ENCODE peak calls at places on chromosomes 16 and 17, in five cellular contexts. D, P, I, C and Z are unnamed samples.

GRCh38 chr16:74922150-74923138 is 62.5 kb downstream of the WDR59 start:
- DNase-seq in I (no peak), P (no peak), D (peak), C (no peak), Z (no peak)

GRCh38 chr17:74386397-74386796 is 19.1 kb downstream of the GPR142 start:
- DNase-seq in C (no peak), P (no peak), D (peak), I (no peak), Z (no peak)

GRCh38 chr17:72445055-72445991 is 324.5 kb downstream of the SOX9 start:
- DNase-seq in D (no peak), P (no peak), C (no peak), I (no peak), Z (no peak)

GRCh38 chr16:2048116-2048543 is 345 bp downstream of the TSC2 start:
- DNase-seq in C (no peak), D (no peak), P (no peak), I (peak), Z (no peak)

GRCh38 chr16:27324851-27325301 is 11.1 kb downstream of the IL4R start:
- DNase-seq in I (peak), P (no peak), C (peak), D (no peak), Z (no peak)

GRCh38 chr17:81576621-81577277 is 24.6 kb upstream of the FAAP100 start:
- DNase-seq in P (no peak), I (no peak), D (peak), C (no peak), Z (no peak)

GRCh38 chr17:48155889-48156670 is 48.5 kb downstream of the SNX11 start:
- DNase-seq in P (no peak), I (peak), D (no peak), C (peak), Z (no peak)

GRCh38 chr16:17303101-17303500 is 167.7 kb downstream of the XYLT1 start:
- DNase-seq in P (no peak), I (no peak), D (no peak), C (no peak), Z (no peak)

GRCh38 chr16:57303910-57304168 is 19.4 kb upstream of the PLLP start:
- DNase-seq in P (no peak), I (no peak), C (no peak), D (no peak), Z (no peak)

GRCh38 chr17:8832711-8833352 is 33.7 kb upstream of the MFSD6L start:
- DNase-seq in I (peak), D (no peak), C (peak), P (peak), Z (no peak)

GRCh38 chr17:19336938-19337711 is 25.4 kb downstream of the B9D1 start:
- DNase-seq in D (no peak), C (peak), P (no peak), I (peak), Z (no peak)

GRCh38 chr16:87541004-87541881 is 48.4 kb upstream of the ZCCHC14 start:
- DNase-seq in C (no peak), P (no peak), I (peak), D (peak), Z (no peak)

GRCh38 chr17:7477392-7478275 is 1.8 kb downstream of the ZBTB4 start:
- DNase-seq in P (no peak), C (peak), I (peak), D (peak), Z (no peak)

GRCh38 chr17:7897773-7898172 is 9.2 kb downstream of the CHD3 start:
- DNase-seq in P (no peak), I (no peak), C (no peak), D (no peak), Z (no peak)

GRCh38 chr16:69191136-69191535 is 4.2 kb downstream of the SNTB2 start:
- DNase-seq in P (no peak), D (no peak), I (no peak), C (no peak), Z (no peak)

GRCh38 chr17:40477796-40478195 is 23.6 kb downstream of the TNS4 start:
- DNase-seq in C (no peak), D (no peak), I (no peak), P (no peak), Z (peak)

GRCh38 chr16:667780-668518 is at the start of gene RHOT2:
- DNase-seq in P (peak), C (peak), I (peak), D (peak), Z (no peak)

GRCh38 chr16:3642397-3643094 is 11.9 kb upstream of the DNASE1 start:
- DNase-seq in I (no peak), P (no peak), C (no peak), D (peak), Z (peak)

GRCh38 chr17:75875940-75876189 is 2.5 kb downstream of the TRIM47 start:
- DNase-seq in P (no peak), D (no peak), C (no peak), I (no peak), Z (no peak)

DNA sequence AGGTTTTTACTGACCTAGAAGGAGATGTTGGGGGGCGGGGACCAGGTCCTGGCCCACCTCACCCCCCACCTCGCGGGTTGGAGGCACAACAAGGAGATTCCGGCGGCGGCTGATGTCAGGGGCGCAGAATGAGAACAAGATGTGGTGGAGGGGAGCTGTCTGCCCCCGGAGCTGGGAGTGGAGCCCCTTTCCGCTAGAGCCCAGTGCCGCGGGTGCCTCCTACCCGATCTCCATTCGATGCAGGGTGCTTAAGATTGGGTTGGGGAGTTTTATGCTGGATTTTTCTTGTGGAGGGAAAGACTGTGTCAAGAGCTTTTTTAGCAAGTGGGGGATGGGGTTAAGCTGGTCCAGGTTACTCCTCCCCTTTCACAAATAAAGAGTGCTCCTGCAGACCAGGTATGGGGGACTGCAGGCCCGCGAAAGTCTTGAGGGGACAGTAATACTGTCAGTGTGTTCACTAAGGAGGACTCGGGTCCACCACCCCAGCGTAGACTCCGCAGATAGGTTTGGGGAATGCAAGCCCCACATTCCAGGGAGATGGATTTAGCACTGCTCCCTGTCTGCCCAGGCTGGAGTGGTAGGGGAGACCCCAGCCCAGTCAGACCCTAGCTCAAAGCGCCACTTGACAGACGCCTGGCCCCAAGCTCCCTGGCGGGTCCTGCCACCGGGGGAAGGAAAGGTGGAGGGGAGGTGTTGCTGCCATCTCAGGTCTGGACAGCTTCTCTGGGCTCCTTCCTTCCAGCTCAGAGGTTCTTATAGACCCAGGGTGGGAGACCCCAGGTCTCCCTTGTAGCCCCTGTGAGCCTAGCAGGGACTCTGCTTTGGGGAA is 2.0 kb downstream of the CACNA1G start:
- DNase-seq in I (no peak), C (peak), P (no peak), D (no peak), Z (no peak)
- TF ChIP-seq EZH2 in I (peak), C (peak), P (peak), D (peak), Z (peak)

GRCh38 chr17:66701462-66701861 is 133.5 kb upstream of the CACNG5 start:
- DNase-seq in I (no peak), C (no peak), P (no peak), D (no peak), Z (no peak)

GRCh38 chr17:66702106-66702936 is 132.6 kb upstream of the CACNG5 start:
- DNase-seq in D (no peak), C (no peak), I (no peak), P (no peak), Z (no peak)

GRCh38 chr17:66707051-66707450 is 127.9 kb upstream of the CACNG5 start:
- DNase-seq in C (no peak), P (no peak), I (no peak), D (no peak), Z (peak)

DNA sequence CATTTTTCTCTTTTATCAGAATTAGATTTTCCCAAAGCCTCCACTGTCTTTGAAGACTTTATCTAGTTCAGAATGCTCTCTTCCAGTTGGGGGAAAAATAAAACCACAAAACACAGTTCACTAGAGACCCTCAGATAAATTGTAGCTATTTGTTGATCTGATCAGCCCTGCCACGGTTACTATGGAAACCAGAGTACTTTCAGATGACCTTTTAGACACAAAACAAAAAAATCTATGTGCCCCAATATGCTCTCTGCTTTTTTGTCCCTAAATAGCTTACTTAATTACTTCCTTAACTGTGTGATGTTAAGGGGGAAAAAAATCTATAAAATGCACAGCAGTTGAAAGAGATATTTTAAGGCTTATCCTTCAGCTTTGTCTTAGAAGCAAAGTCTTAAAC is 130.1 kb upstream of the CACNG5 start:
- DNase-seq in I (no peak), D (no peak), P (no peak), C (no peak), Z (no peak)
- H3K4me2 ChIP-seq in I (no peak), D (no peak), P (no peak), C (no peak), Z (no peak)

GRCh38 chr16:84574191-84574590 is 43.7 kb downstream of the COTL1 start:
- DNase-seq in D (no peak), C (peak), P (no peak), I (no peak), Z (no peak)
- H3K4me3 ChIP-seq in D (no peak), C (no peak), P (no peak), I (no peak), Z (no peak)

GRCh38 chr16:85751665-85752501 is 987 bp upstream of the C16orf74 start:
- DNase-seq in I (no peak), C (no peak), P (peak), D (no peak), Z (peak)

GRCh38 chr16:85752511-85753420 is 1.9 kb upstream of the C16orf74 start:
- DNase-seq in I (peak), P (no peak), C (peak), D (no peak), Z (no peak)

GRCh38 chr16:85750827-85751641 is at the start of gene C16orf74:
- DNase-seq in I (peak), C (peak), P (no peak), D (no peak), Z (no peak)

GRCh38 chr16:85749686-85750020 is 1.2 kb downstream of the C16orf74 start:
- DNase-seq in I (no peak), C (no peak), P (no peak), D (no peak), Z (no peak)

DNA sequence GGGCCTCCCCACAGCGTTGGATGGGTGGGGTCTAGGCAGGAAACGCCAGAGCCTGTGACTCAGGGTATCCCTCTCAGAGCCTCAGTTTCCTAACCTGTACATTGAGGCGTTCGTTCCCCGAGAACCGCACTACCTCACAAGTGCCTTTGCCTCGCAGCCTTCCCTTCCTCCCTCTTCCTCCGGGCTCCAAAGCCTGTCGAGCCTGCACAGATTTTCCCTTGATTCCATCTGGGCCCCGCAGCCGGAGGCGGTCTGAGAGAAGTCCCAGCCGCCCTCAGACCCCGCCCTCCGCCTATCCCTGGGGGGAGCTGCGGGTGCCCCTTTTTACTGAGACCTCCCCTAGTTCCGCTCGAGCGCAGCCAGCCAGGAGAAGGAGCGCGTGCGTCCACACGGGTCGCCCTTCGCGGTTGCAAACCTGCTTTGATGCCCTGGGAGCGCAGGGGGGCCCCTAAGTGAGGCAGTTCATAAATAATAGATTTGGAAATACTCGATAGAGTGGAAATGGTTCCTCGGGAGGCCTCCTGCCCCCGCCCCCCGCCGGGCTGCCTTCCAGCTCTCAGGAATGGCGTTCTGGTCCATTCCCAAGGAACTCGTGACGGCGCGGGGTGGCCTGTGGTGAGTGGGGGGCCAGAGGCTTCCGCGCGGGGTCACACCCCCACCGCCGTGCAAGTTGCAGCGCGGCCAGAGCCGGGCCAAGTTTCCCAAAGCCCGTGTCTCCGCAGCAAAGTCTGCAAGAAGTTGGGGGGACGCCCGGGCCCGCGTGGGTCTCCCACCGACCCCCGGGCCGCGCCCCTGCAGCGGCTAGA is 672 bp downstream of the C16orf74 start:
- DNase-seq in P (no peak), C (peak), D (no peak), I (peak), Z (no peak)
- TF ChIP-seq EZH2 in P (peak), C (no peak), D (no peak), I (peak), Z (no peak)

DNA sequence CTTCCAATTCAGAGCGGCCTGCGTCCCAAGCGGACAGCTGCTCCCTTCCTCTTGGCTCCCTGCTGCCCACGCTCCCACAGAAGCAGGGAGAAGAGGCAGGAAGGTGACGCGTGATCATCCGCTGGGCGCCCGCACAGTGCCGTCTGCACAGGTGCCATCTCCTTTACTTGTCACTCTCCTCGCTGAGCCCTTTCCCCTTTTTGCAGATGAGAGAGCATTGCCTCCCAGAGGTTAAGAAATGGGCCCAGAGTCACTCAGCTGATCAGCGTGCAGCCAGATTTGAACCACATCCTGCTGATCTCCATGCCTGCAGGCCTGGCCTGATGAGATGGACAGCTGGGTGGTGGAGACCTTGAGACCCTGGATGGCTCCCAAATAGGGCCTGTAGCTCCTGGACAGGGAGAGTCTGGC is 299.8 kb downstream of the SEC14L1 start:
- DNase-seq in C (no peak), P (no peak), I (no peak), D (no peak), Z (no peak)
- H3K4me2 ChIP-seq in C (no peak), P (no peak), I (no peak), D (no peak), Z (no peak)

DNA sequence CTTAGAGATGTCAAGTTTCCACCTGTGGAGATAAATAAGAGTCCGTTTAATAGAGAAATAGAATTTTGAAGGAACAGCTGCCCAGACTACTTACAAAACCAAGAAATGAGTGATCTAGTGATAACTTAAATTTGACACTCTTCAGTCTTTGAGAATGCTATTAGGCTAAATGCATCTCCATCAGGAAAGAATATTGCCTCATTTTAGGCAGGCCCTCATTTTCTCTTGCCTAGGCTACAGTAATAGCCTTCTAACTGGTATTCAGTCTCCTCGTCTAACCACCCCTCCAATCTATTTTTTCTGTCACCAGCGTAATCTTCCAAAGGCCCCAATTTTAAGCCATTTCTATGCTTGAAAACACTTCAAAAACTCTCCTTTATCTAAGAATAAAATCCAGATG is 537.8 kb upstream of the CA10 start:
- DNase-seq in C (no peak), P (no peak), I (no peak), D (no peak), Z (no peak)
- H3K4me3 ChIP-seq in C (no peak), P (no peak), I (no peak), D (no peak), Z (no peak)

DNA sequence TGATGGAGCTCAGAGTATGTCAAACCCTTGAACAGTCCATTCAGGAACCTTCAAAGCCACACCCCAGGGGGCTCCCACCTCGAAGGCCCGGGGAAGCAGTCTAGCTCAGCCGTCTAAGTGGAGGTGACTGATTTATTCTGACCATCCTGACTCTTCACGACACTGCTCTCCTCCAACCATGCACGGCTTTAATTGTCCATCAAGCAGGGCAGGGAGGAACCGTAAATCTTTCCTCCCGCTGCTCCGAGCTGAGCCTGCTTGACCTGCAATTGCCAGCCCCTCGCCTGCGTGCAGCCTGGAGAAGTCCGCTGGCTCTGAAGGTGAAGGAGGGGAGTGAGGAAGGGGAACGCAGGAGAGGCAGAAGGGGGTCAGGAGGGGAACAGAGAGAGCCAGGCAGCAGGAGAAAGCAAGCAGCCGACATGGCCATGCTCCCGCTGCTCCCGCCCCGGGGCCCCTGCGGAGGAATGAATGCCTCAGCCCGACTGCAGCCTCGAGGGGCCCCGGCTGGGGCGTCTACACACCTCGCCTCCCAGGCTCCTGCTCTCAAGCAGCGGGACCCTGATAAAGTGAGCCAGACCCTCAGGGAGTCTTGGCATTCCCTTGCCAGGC is 10.1 kb downstream of the RBFOX3 start:
- DNase-seq in C (no peak), I (peak), P (no peak), D (no peak), Z (no peak)
- TF ChIP-seq EZH2 in C (no peak), I (no peak), P (no peak), D (no peak), Z (peak)

GRCh38 chr17:42565523-42566214 is 1.2 kb upstream of the MLX start:
- DNase-seq in C (no peak), I (no peak), P (no peak), D (no peak), Z (no peak)
- H3K4me2 ChIP-seq in C (no peak), I (no peak), P (no peak), D (no peak), Z (no peak)

GRCh38 chr16:12319464-12320030 is 343.0 kb downstream of the SNX29 start:
- DNase-seq in D (no peak), P (no peak), C (peak), I (no peak), Z (no peak)
- H3K4me3 ChIP-seq in D (no peak), P (no peak), C (no peak), I (no peak), Z (no peak)